ENCODE peak calls at places on chromosomes 11 and 22, in eight cellular contexts. S is AG09319, Z is RWPE1, N is foreskin keratinocyte, U is heart right ventricle, O is astrocyte, B is keratinocyte, D is cardiac fibroblast. J is an unnamed sample.

GRCh38 chr11:32099516-32099915 is 8.6 kb downstream of the RCN1 start:
- DNase-seq in U (no peak), B (no peak), N (no peak), Z (no peak), S (no peak), D (no peak), O (no peak), J (no peak)

GRCh38 chr11:35658028-35658948 is 4.3 kb upstream of the TRIM44 start:
- DNase-seq in U (no peak), D (no peak), B (no peak), S (no peak), Z (no peak), O (no peak), N (no peak), J (no peak)

GRCh38 chr11:67303989-67304411 is 670 bp downstream of the SSH3 start:
- DNase-seq in U (no peak), N (no peak), D (no peak), S (no peak), Z (no peak), B (no peak), O (no peak), J (no peak)

GRCh38 chr11:21806982-21807749 is 385.7 kb upstream of the ANO5 start:
- DNase-seq in B (no peak), N (no peak), U (no peak), O (no peak), D (peak; percentile 12), S (no peak), Z (no peak), J (no peak)

GRCh38 chr11:117903505-117904382 is 25.5 kb downstream of the TMPRSS13 start:
- DNase-seq in S (no peak), O (no peak), D (no peak), N (no peak), B (no peak), Z (no peak), U (no peak), J (no peak)

GRCh38 chr11:96708469-96708868 is 318.7 kb downstream of the JRKL start:
- DNase-seq in Z (no peak), B (no peak), N (no peak), S (no peak), U (no peak), O (no peak), D (no peak), J (no peak)

GRCh38 chr22:30186535-30186934 is 60.0 kb downstream of the LIF start:
- DNase-seq in O (no peak), Z (no peak), D (no peak), S (no peak), N (no peak), U (no peak), B (no peak), J (no peak)

GRCh38 chr11:8339592-8340022 is 75.9 kb upstream of the LMO1 start:
- DNase-seq in U (no peak), O (no peak), S (no peak), Z (no peak), B (no peak), D (no peak), N (no peak), J (no peak)

GRCh38 chr11:130675456-130675855 is 227.0 kb downstream of the ADAMTS15 start:
- DNase-seq in S (no peak), O (peak; percentile 65), D (peak; percentile 94), N (no peak), B (no peak), U (peak; percentile 87), Z (no peak), J (no peak)

GRCh38 chr11:103618532-103618931 is 417.9 kb upstream of the DDI1 start:
- DNase-seq in Z (no peak), B (no peak), N (no peak), S (no peak), D (peak; percentile 63), O (peak; percentile 68), U (no peak), J (no peak)

GRCh38 chr22:39545310-39546063 is 12.9 kb upstream of the RPS19BP1 start:
- DNase-seq in Z (peak; percentile 16), S (no peak), B (no peak), N (no peak), D (peak; percentile 45), O (peak; percentile 26), U (no peak), J (no peak)

GRCh38 chr11:2098691-2099522 is 40.3 kb downstream of the IGF2 start:
- DNase-seq in B (no peak), S (no peak), D (no peak), U (no peak), O (no peak), Z (no peak), N (no peak), J (no peak)

GRCh38 chr11:128824199-128825049 is 42.7 kb downstream of the KCNJ1 start:
- DNase-seq in O (no peak), S (no peak), Z (no peak), N (no peak), U (no peak), D (no peak), B (no peak), J (no peak)

GRCh38 chr22:22663861-22664800 is 19.7 kb downstream of the GGTLC2 start:
- DNase-seq in D (no peak), Z (no peak), S (no peak), N (no peak), B (no peak), U (no peak), O (no peak), J (no peak)

GRCh38 chr11:115409691-115410220 is 94.5 kb downstream of the CADM1 start:
- DNase-seq in D (no peak), U (no peak), B (no peak), S (no peak), Z (no peak), O (no peak), N (no peak), J (no peak)

GRCh38 chr11:60336767-60337391 is 9.8 kb downstream of the MS4A6E start:
- DNase-seq in O (no peak), Z (no peak), S (no peak), U (no peak), N (no peak), D (no peak), B (no peak), J (no peak)

GRCh38 chr22:20968281-20968977 is 1.4 kb downstream of the AIFM3 start:
- DNase-seq in Z (no peak), D (no peak), U (no peak), S (no peak), O (no peak), N (no peak), B (no peak), J (no peak)

GRCh38 chr22:43272301-43272700 is 70.9 kb downstream of the SCUBE1 start:
- DNase-seq in S (no peak), D (no peak), U (no peak), Z (no peak), B (no peak), N (no peak), O (peak; percentile 60), J (no peak)

GRCh38 chr11:43021466-43021865 is 290.3 kb upstream of the API5 start:
- DNase-seq in O (no peak), U (no peak), B (no peak), Z (no peak), D (no peak), N (no peak), S (no peak), J (no peak)
- TF ChIP-seq CTCF in O (no peak), U (peak; percentile 5), B (no peak), Z (no peak), D (no peak), N (no peak), S (no peak), J (no peak)

GRCh38 chr22:32207971-32208480 is 3.2 kb upstream of the RFPL2 start:
- DNase-seq in O (no peak), U (no peak), N (no peak), D (no peak), B (no peak), Z (no peak), S (no peak), J (peak; percentile 88)

GRCh38 chr22:32204856-32205722 is at the start of gene RFPL2:
- DNase-seq in Z (peak; percentile 74), S (no peak), O (peak; percentile 9), D (peak; percentile 29), U (no peak), N (peak; percentile 53), B (no peak), J (peak; percentile 72)

GRCh38 chr22:32208681-32209080 is 3.8 kb upstream of the RFPL2 start:
- DNase-seq in N (no peak), U (no peak), S (no peak), O (no peak), D (no peak), Z (no peak), B (no peak), J (no peak)

GRCh38 chr22:32205974-32206773 is 1.3 kb upstream of the RFPL2 start:
- DNase-seq in S (no peak), D (no peak), O (no peak), Z (no peak), B (no peak), U (no peak), N (no peak), J (peak; percentile 81)

GRCh38 chr22:32206774-32207758 is 2.2 kb upstream of the RFPL2 start:
- DNase-seq in O (no peak), N (no peak), U (no peak), Z (no peak), D (peak; percentile 27), S (no peak), B (no peak), J (peak; percentile 79)
- TF ChIP-seq CTCF in O (peak; percentile 25), N (peak; percentile 73), U (peak; percentile 8), Z (peak; percentile 70), D (peak; percentile 62), S (peak; percentile 34), B (peak; percentile 79), J (peak; percentile 36)

GRCh38 chr22:31248965-31249940 is 37.2 kb downstream of the LIMK2 start:
- DNase-seq in S (no peak), U (no peak), B (no peak), D (no peak), N (no peak), O (peak; percentile 44), Z (no peak), J (no peak)

GRCh38 chr22:31259798-31260473 is 32.4 kb downstream of the PIK3IP1 start:
- DNase-seq in B (no peak), O (no peak), S (no peak), N (no peak), D (no peak), U (no peak), Z (no peak), J (no peak)

GRCh38 chr22:31248138-31248745 is 36.1 kb downstream of the LIMK2 start:
- DNase-seq in N (peak; percentile 81), S (peak; percentile 68), D (peak; percentile 93), O (peak; percentile 94), U (peak; percentile 81), B (peak; percentile 74), Z (peak; percentile 87), J (peak; percentile 93)

GRCh38 chr22:31250740-31251330 is 38.7 kb downstream of the LIMK2 start:
- DNase-seq in O (no peak), U (peak; percentile 26), N (peak; percentile 51), B (no peak), D (no peak), S (no peak), Z (no peak), J (no peak)

GRCh38 chr22:31253949-31254348 is 38.3 kb downstream of the PIK3IP1 start:
- DNase-seq in S (no peak), U (peak; percentile 48), B (peak; percentile 100), O (no peak), Z (peak; percentile 90), N (peak; percentile 99), D (no peak), J (no peak)
- TF ChIP-seq CTCF in S (no peak), U (no peak), B (peak; percentile 22), O (no peak), Z (no peak), N (peak; percentile 64), D (no peak), J (no peak)

GRCh38 chr11:100932474-100933100 is 197.0 kb downstream of the PGR start:
- DNase-seq in Z (peak; percentile 12), N (no peak), U (no peak), O (no peak), D (peak; percentile 59), S (no peak), B (no peak), J (no peak)
- TF ChIP-seq CTCF in Z (peak; percentile 34), N (peak; percentile 69), U (no peak), O (peak; percentile 46), D (peak; percentile 42), S (peak; percentile 45), B (no peak), J (peak; percentile 39)